ENCODE peak calls at places on chromosome 1, in nine cellular contexts. One of them, this sample, is unnamed.

GRCh38 chr1:83815348-83815747 is 183.6 kb downstream of the TTLL7 start:
- DNase-seq in BJ: peak
- DNase-seq in NCI-H510A: no peak
- DNase-seq in AG04450: no peak
- DNase-seq in NCI-H69: no peak
- DNase-seq in gastrocnemius medialis: no peak
- DNase-seq in nucleus accumbens: no peak
- DNase-seq in NCI-H187: no peak
- DNase-seq in HT1080: no peak
- DNase-seq in this sample: no peak

GRCh38 chr1:165442053-165442452 is 2.9 kb downstream of the RXRG start:
- DNase-seq in BJ: no peak
- DNase-seq in NCI-H510A: no peak
- DNase-seq in AG04450: no peak
- DNase-seq in NCI-H69: no peak
- DNase-seq in gastrocnemius medialis: no peak
- DNase-seq in nucleus accumbens: no peak
- DNase-seq in NCI-H187: no peak
- DNase-seq in HT1080: no peak
- DNase-seq in this sample: no peak

GRCh38 chr1:201354151-201354900 is 23.2 kb downstream of the TNNT2 start:
- DNase-seq in BJ: no peak
- DNase-seq in NCI-H510A: no peak
- DNase-seq in AG04450: no peak
- DNase-seq in NCI-H69: no peak
- DNase-seq in gastrocnemius medialis: no peak
- DNase-seq in nucleus accumbens: no peak
- DNase-seq in NCI-H187: no peak
- DNase-seq in HT1080: no peak
- DNase-seq in this sample: no peak

GRCh38 chr1:104092698-104093097 is 343.0 kb downstream of the AMY1C start:
- DNase-seq in BJ: no peak
- DNase-seq in NCI-H510A: no peak
- DNase-seq in AG04450: no peak
- DNase-seq in NCI-H69: peak
- DNase-seq in gastrocnemius medialis: no peak
- DNase-seq in nucleus accumbens: no peak
- DNase-seq in NCI-H187: no peak
- DNase-seq in HT1080: no peak
- DNase-seq in this sample: no peak

GRCh38 chr1:13935336-13935735 is 235.3 kb downstream of the PRDM2 start:
- DNase-seq in BJ: no peak
- DNase-seq in NCI-H510A: peak
- DNase-seq in AG04450: no peak
- DNase-seq in NCI-H69: peak
- DNase-seq in gastrocnemius medialis: no peak
- DNase-seq in nucleus accumbens: no peak
- DNase-seq in NCI-H187: peak
- DNase-seq in HT1080: no peak
- DNase-seq in this sample: no peak

GRCh38 chr1:15501208-15502032 is 22.6 kb downstream of the CASP9 start:
- DNase-seq in BJ: no peak
- DNase-seq in NCI-H510A: peak
- DNase-seq in AG04450: no peak
- DNase-seq in NCI-H69: peak
- DNase-seq in gastrocnemius medialis: no peak
- DNase-seq in nucleus accumbens: no peak
- DNase-seq in NCI-H187: peak
- DNase-seq in HT1080: peak
- DNase-seq in this sample: no peak

GRCh38 chr1:98059616-98060015 is 138.8 kb upstream of the DPYD start:
- DNase-seq in BJ: no peak
- DNase-seq in NCI-H510A: no peak
- DNase-seq in AG04450: no peak
- DNase-seq in NCI-H69: peak
- DNase-seq in gastrocnemius medialis: no peak
- DNase-seq in nucleus accumbens: no peak
- DNase-seq in NCI-H187: no peak
- DNase-seq in HT1080: peak
- DNase-seq in this sample: no peak

GRCh38 chr1:186689907-186690306 is 9.7 kb upstream of the PTGS2 start:
- DNase-seq in BJ: no peak
- DNase-seq in NCI-H510A: no peak
- DNase-seq in AG04450: no peak
- DNase-seq in NCI-H69: no peak
- DNase-seq in gastrocnemius medialis: no peak
- DNase-seq in nucleus accumbens: no peak
- DNase-seq in NCI-H187: no peak
- DNase-seq in HT1080: no peak
- DNase-seq in this sample: no peak

GRCh38 chr1:119784127-119784781 is 15.5 kb upstream of the HMGCS2 start:
- DNase-seq in BJ: no peak
- DNase-seq in NCI-H510A: no peak
- DNase-seq in AG04450: no peak
- DNase-seq in NCI-H69: no peak
- DNase-seq in gastrocnemius medialis: peak
- DNase-seq in nucleus accumbens: no peak
- DNase-seq in NCI-H187: no peak
- DNase-seq in HT1080: no peak
- DNase-seq in this sample: no peak

This sample was measured in Caki2.